ENCODE peak calls at places on chromosomes 2 and 18, in six cellular contexts. J is stomach, I is IMR-90, R is HCT116, N is spleen, O is neuronal stem cell. C is an unnamed sample.
A peak's percentile ranks its signal among the peaks of the same experiment; 100 is the strongest.

GRCh38 chr2:19556648-19557047 is 198.2 kb upstream of the OSR1 start:
- DNase-seq in O (no peak), R (no peak), I (no peak), N (no peak), J (no peak), C (no peak)

GRCh38 chr2:207231106-207231860 is 65.5 kb upstream of the KLF7 start:
- DNase-seq in I (no peak), N (no peak), O (no peak), J (no peak), R (no peak), C (no peak)

GRCh38 chr2:209334188-209335017 is 89.4 kb upstream of the MAP2 start:
- DNase-seq in R (peak; percentile 60), N (no peak), I (peak; percentile 37), J (peak; percentile 54), O (peak; percentile 64), C (no peak)

GRCh38 chr2:37802899-37803379 is 122.1 kb upstream of the RMDN2 start:
- DNase-seq in N (no peak), I (peak; percentile 99), R (no peak), O (no peak), J (no peak), C (no peak)

GRCh38 chr2:240920783-240921231 is 14.7 kb downstream of the CROCC2 start:
- DNase-seq in J (peak; percentile 17), O (no peak), I (no peak), N (peak; percentile 64), R (no peak), C (no peak)

GRCh38 chr2:144086965-144087364 is 433.0 kb downstream of the ZEB2 start:
- DNase-seq in R (no peak), O (no peak), I (peak; percentile 62), J (no peak), N (no peak), C (no peak)

GRCh38 chr2:15142069-15142689 is 419.0 kb downstream of the NBAS start:
- DNase-seq in I (peak; percentile 8), O (no peak), R (no peak), N (peak; percentile 83), J (no peak), C (peak; percentile 40)

GRCh38 chr18:47928466-47928865 is 2.0 kb downstream of the SMAD2 start:
- DNase-seq in O (no peak), R (no peak), J (no peak), I (peak; percentile 28), N (no peak), C (no peak)

GRCh38 chr2:190785380-190785779 is 95.2 kb upstream of the GLS start:
- DNase-seq in R (no peak), O (no peak), I (no peak), J (no peak), N (no peak), C (no peak)

GRCh38 chr2:214410918-214411554 is at the start of gene VWC2L:
- DNase-seq in R (peak; percentile 22), I (peak; percentile 76), J (peak; percentile 37), N (no peak), O (peak; percentile 83), C (no peak)

GRCh38 chr2:3037196-3038194 is 340.1 kb downstream of the EIPR1 start:
- DNase-seq in R (no peak), J (no peak), I (no peak), N (no peak), O (no peak), C (no peak)

GRCh38 chr18:70028084-70028483 is 80.4 kb upstream of the CD226 start:
- DNase-seq in J (no peak), R (no peak), I (no peak), N (no peak), O (no peak), C (no peak)

GRCh38 chr2:74576830-74577229 is 22.3 kb downstream of the DOK1 start:
- DNase-seq in J (no peak), R (no peak), O (no peak), N (no peak), I (peak; percentile 90), C (no peak)

GRCh38 chr2:148351439-148352143 is 293.0 kb upstream of the EPC2 start:
- DNase-seq in I (no peak), J (no peak), N (no peak), O (no peak), R (no peak), C (no peak)

DNA sequence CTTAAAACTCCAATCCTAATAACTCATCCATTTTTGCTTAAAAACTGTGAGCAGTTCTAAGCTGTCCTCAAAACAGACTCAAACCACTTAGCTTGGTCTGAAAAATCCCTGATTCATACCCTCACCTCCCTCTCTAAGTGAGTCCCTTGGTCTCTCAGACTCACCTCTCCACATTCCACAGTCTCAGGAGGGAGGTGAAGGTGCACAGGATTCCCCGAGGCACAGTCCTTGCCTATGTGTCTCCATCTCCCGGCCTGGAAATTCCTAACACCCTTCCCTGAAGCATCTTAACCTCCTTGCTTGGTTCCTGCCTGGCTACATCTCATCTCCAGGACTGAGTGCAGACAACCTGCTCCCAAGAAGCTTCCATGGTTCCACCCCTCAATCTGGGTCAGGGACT is 45.0 kb downstream of the CYRIA start:
- DNase-seq in J (no peak), O (no peak), I (no peak), N (no peak), R (no peak), C (no peak)
- H3K4me1 ChIP-seq in J (peaks cover 35% of the 10 kb centered on the region), O (peaks cover 15% of the 10 kb centered on the region), I (peaks cover 25% of the 10 kb centered on the region), N (peaks cover 81% of the 10 kb centered on the region), R (no peaks in the 10 kb centered on the region), C (no peaks in the 10 kb centered on the region)

DNA sequence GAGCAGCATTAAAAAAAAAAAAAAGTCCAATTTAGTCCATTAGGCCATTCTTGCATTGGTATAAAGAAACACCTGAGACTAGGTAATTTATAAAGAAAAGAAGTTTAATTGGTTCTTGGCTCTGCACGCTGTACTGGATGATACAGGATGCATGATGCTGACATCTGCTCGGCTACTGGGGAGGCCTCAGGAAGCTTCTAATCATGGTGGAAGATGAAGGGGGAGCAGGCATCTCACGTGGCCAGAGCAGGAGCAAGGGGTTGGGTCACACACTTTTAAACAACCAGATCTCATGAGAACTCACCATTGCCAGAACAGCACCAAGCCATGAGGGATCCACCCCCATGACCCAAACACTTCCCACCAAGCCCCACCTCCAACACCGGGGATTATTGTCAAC is 100.1 kb downstream of the NEDD4L start:
- DNase-seq in N (no peak), I (no peak), J (no peak), R (no peak), O (no peak), C (no peak)
- H3K4me1 ChIP-seq in N (peaks cover 5% of the 10 kb centered on the region), I (peaks cover 7% of the 10 kb centered on the region), J (peaks cover 48% of the 10 kb centered on the region), R (no peaks in the 10 kb centered on the region), O (peaks cover 11% of the 10 kb centered on the region), C (no peaks in the 10 kb centered on the region)

GRCh38 chr18:22783662-22784076 is 149.5 kb upstream of the RBBP8 start:
- DNase-seq in N (no peak), I (no peak), O (no peak), R (no peak), J (no peak), C (no peak)
- H3K4me1 ChIP-seq in N (no peaks in the 10 kb centered on the region), I (no peaks in the 10 kb centered on the region), O (no peaks in the 10 kb centered on the region), R (no peaks in the 10 kb centered on the region), J (no peaks in the 10 kb centered on the region), C (no peaks in the 10 kb centered on the region)

DNA sequence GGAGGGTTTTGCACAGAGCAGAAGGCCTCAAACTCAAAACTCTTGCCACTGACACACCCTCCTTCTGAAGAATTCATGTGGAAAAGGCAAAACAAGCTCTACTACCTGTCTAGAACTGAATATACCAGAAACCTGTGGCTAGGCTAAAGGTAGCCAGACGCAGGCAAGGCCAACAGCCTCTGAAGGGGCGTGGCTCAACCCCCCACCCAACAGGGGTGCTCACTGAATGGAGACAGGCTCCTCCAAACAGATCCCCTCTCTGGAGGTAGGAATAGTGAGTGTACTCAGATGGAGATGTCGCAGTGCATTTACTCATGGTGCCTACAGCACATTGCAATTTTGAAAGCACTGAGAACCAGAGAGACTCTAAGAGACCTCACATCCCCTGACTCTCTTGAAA is 3.0 kb upstream of the STK17B start:
- DNase-seq in N (no peak), O (no peak), J (no peak), I (no peak), R (no peak), C (peak; percentile 20)
- H3K4me1 ChIP-seq in N (peaks cover 80% of the 10 kb centered on the region), O (peaks cover 5% of the 10 kb centered on the region), J (peaks cover 17% of the 10 kb centered on the region), I (no peaks in the 10 kb centered on the region), R (no peaks in the 10 kb centered on the region), C (peaks cover 65% of the 10 kb centered on the region)

DNA sequence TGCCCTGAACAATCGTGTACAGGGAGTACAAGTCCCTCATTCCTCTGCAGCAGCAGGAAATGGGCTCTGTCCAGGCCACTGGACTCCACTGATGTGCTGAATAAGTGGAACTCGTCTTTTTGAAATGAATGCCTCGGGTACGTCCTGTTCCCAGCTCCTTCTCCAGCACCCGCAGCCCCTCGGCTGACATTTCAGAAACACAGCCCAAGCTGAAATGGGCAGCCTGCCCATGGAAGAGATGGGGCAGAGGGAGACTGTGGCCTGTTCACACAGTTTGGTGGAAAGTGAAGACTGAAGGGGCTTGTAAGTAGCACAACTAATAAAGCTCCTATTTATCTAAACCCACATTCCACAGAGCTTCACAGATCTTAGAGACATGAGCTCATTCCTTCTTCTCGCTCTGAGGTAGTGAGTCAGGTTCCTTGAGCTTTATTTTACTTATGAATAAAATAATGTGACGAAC is 498.6 kb downstream of the TXNL1 start:
- DNase-seq in I (peak; percentile 95), J (peak; percentile 27), R (no peak), O (no peak), N (no peak), C (no peak)
- H3K4me1 ChIP-seq in I (peaks cover 11% of the 10 kb centered on the region), J (no peaks in the 10 kb centered on the region), R (no peaks in the 10 kb centered on the region), O (no peaks in the 10 kb centered on the region), N (no peaks in the 10 kb centered on the region), C (no peaks in the 10 kb centered on the region)

GRCh38 chr18:13457327-13457726 is 238.8 kb downstream of the LDLRAD4 start:
- DNase-seq in J (peak; percentile 22), O (no peak), R (no peak), N (no peak), I (no peak), C (no peak)

GRCh38 chr18:13454363-13455150 is 236.0 kb downstream of the LDLRAD4 start:
- DNase-seq in J (peak; percentile 8), R (no peak), O (no peak), N (no peak), I (no peak), C (no peak)

GRCh38 chr18:13455470-13455869 is 236.9 kb downstream of the LDLRAD4 start:
- DNase-seq in N (no peak), J (no peak), I (no peak), R (no peak), O (no peak), C (no peak)

GRCh38 chr18:13456736-13457271 is 238.2 kb downstream of the LDLRAD4 start:
- DNase-seq in I (no peak), R (no peak), J (no peak), N (no peak), O (no peak), C (no peak)

GRCh38 chr18:13455960-13456471 is 237.5 kb downstream of the LDLRAD4 start:
- DNase-seq in J (no peak), O (no peak), R (no peak), I (no peak), N (no peak), C (no peak)
- H3K4me1 ChIP-seq in J (peaks cover 22% of the 10 kb centered on the region), O (peaks cover 4% of the 10 kb centered on the region), R (no peaks in the 10 kb centered on the region), I (no peaks in the 10 kb centered on the region), N (peaks cover 31% of the 10 kb centered on the region), C (peaks cover 11% of the 10 kb centered on the region)

DNA sequence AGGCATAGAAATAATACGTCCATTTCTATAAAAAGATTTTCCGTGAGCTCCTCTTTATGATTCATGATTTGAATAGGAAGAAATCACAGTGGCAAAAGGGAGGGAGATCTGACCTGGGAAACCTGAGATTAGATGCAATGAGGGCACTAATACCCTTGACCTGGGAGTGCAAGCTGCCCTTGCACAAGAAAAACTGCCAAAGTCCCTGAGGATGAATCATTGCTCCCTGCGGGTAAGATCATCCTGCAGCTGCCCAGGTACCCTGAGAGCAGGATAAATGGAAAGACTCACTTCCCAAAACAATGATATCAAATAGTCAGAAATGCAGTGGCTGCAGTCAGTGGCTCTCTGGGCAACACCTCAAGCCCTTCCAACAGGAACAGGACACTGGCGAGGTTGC is 11.6 kb downstream of the FHL2 start:
- DNase-seq in R (no peak), N (no peak), O (no peak), I (no peak), J (no peak), C (no peak)
- H3K4me1 ChIP-seq in R (peaks cover 20% of the 10 kb centered on the region), N (peaks cover 27% of the 10 kb centered on the region), O (no peaks in the 10 kb centered on the region), I (peaks cover 42% of the 10 kb centered on the region), J (peaks cover 86% of the 10 kb centered on the region), C (no peaks in the 10 kb centered on the region)